ENCODE peak calls at places on chromosomes 1 and 21, in six cellular contexts. T is skeletal muscle cell, X is mesendoderm, S is GM19239, F is WTC11, M is Right ventricle myocardium superior. R is an unnamed sample.
A peak's percentile ranks its signal among the peaks of the same experiment; 100 is the strongest.

GRCh38 chr1:12148160-12148957 is 18.4 kb upstream of the TNFRSF1B start:
- DNase-seq in X (no peak), S (no peak), F (no peak), M (no peak), T (no peak), R (no peak)

GRCh38 chr1:170010443-170010842 is 64.1 kb downstream of the KIFAP3 start:
- DNase-seq in F (peak; percentile 17), M (no peak), S (no peak), T (peak; percentile 21), X (peak; percentile 40), R (peak; percentile 55)

GRCh38 chr1:86546787-86547221 is at the start of gene CLCA4:
- DNase-seq in M (no peak), X (no peak), F (no peak), S (no peak), T (no peak), R (no peak)

GRCh38 chr1:183995322-183996035 is 42.0 kb downstream of the COLGALT2 start:
- DNase-seq in S (no peak), M (peak; percentile 63), T (no peak), X (peak; percentile 54), F (peak; percentile 39), R (peak; percentile 75)

GRCh38 chr1:167706363-167706762 is 15.4 kb upstream of the MPZL1 start:
- DNase-seq in X (no peak), T (no peak), S (no peak), M (no peak), F (no peak), R (no peak)

GRCh38 chr1:58765016-58765415 is 18.8 kb downstream of the JUN start:
- DNase-seq in M (no peak), T (no peak), F (no peak), S (no peak), X (no peak), R (no peak)

GRCh38 chr1:209457618-209458017 is 125.9 kb upstream of the CAMK1G start:
- DNase-seq in T (no peak), M (no peak), X (no peak), S (no peak), F (no peak), R (no peak)

GRCh38 chr1:158509471-158510161 is 37.6 kb downstream of the OR10R2 start:
- DNase-seq in S (no peak), M (no peak), X (no peak), T (no peak), F (no peak), R (no peak)

GRCh38 chr1:39491146-39491921 is at the start of gene BMP8A:
- DNase-seq in T (no peak), M (peak; percentile 65), S (peak; percentile 97), X (peak; percentile 71), F (peak; percentile 78), R (peak; percentile 72)

GRCh38 chr21:45378258-45378966 is 26.6 kb upstream of the COL18A1 start:
- DNase-seq in T (no peak), S (no peak), X (peak; percentile 76), F (peak; percentile 41), M (peak; percentile 33), R (no peak)

GRCh38 chr1:110948038-110948810 is 15.5 kb downstream of the LRIF1 start:
- DNase-seq in T (peak; percentile 0), F (no peak), M (no peak), S (no peak), X (peak; percentile 5), R (no peak)

GRCh38 chr1:42183646-42184268 is 19.2 kb upstream of the GUCA2A start:
- DNase-seq in M (no peak), S (no peak), X (peak; percentile 55), F (no peak), T (no peak), R (no peak)

GRCh38 chr1:161502641-161503393 is 2.4 kb upstream of the FCGR2A start:
- DNase-seq in X (no peak), S (no peak), M (no peak), T (no peak), F (no peak), R (peak; percentile 22)

GRCh38 chr1:117142200-117142599 is 20.7 kb upstream of the TRIM45 start:
- DNase-seq in X (no peak), T (no peak), S (no peak), F (no peak), M (no peak), R (no peak)

GRCh38 chr1:161009602-161010211 is 11.2 kb downstream of the F11R start:
- DNase-seq in T (no peak), X (no peak), S (no peak), F (no peak), M (no peak), R (no peak)

GRCh38 chr1:236645016-236645680 is 40.8 kb upstream of the HEATR1 start:
- DNase-seq in F (no peak), M (no peak), T (no peak), S (no peak), X (no peak), R (no peak)

GRCh38 chr1:232207089-232207723 is 422.7 kb downstream of the SIPA1L2 start:
- DNase-seq in M (no peak), T (no peak), S (no peak), X (peak; percentile 13), F (no peak), R (no peak)

GRCh38 chr1:27135920-27136551 is 18.9 kb downstream of the SLC9A1 start:
- DNase-seq in X (no peak), S (no peak), F (peak; percentile 43), T (no peak), M (no peak), R (peak; percentile 44)

GRCh38 chr1:240786880-240787279 is 174.9 kb upstream of the GREM2 start:
- DNase-seq in F (no peak), M (no peak), T (no peak), S (no peak), X (no peak), R (peak; percentile 47)

GRCh38 chr1:95578462-95578861 is 344.5 kb downstream of the RWDD3 start:
- DNase-seq in S (no peak), M (no peak), T (no peak), X (no peak), F (no peak), R (no peak)

GRCh38 chr1:63668298-63668697 is 75.1 kb downstream of the PGM1 start:
- DNase-seq in X (no peak), F (no peak), M (no peak), T (no peak), S (no peak), R (no peak)

GRCh38 chr1:168554603-168555520 is 11.1 kb upstream of the XCL2 start:
- DNase-seq in X (no peak), M (no peak), F (no peak), T (no peak), S (no peak), R (no peak)

GRCh38 chr1:117930484-117930883 is 945 bp downstream of the WDR3 start:
- DNase-seq in M (no peak), X (peak; percentile 16), T (no peak), S (no peak), F (no peak), R (peak; percentile 17)

GRCh38 chr1:53065391-53065790 is 3.4 kb downstream of the PODN start:
- DNase-seq in S (no peak), X (no peak), T (no peak), M (no peak), F (peak; percentile 32), R (no peak)

GRCh38 chr21:42558846-42559245 is 45.2 kb downstream of the SLC37A1 start:
- DNase-seq in X (no peak), S (no peak), F (peak; percentile 5), M (no peak), T (no peak), R (no peak)

GRCh38 chr1:65458730-65459396 is 38.4 kb downstream of the LEPR start:
- DNase-seq in F (no peak), M (no peak), X (peak; percentile 4), S (no peak), T (no peak), R (no peak)

GRCh38 chr1:32365445-32365844 is 3.1 kb downstream of the TSSK3 start:
- DNase-seq in S (no peak), F (no peak), T (no peak), M (peak; percentile 11), X (no peak), R (no peak)

GRCh38 chr21:43859747-43860214 is 5.2 kb upstream of the AGPAT3 start:
- DNase-seq in S (no peak), F (no peak), M (no peak), T (no peak), X (no peak), R (no peak)

GRCh38 chr1:27637052-27637451 is 2.1 kb upstream of the FGR start:
- DNase-seq in X (no peak), M (no peak), S (no peak), F (no peak), T (no peak), R (peak; percentile 51)

GRCh38 chr1:220551718-220552117 is 23.8 kb downstream of the MARK1 start:
- DNase-seq in M (no peak), X (no peak), T (no peak), F (no peak), S (no peak), R (no peak)

GRCh38 chr1:54462597-54463258 is 56.5 kb upstream of the SSBP3 start:
- DNase-seq in M (no peak), X (no peak), F (no peak), T (no peak), S (no peak), R (no peak)

R was measured in lung microvascular endothelial cell.